ENCODE peak calls at places on chromosomes 12 and 14, in ten cellular contexts. I, T, Q, P, C, N, Z, H, D and J are unnamed samples.

GRCh38 chr14:55579724-55580400 is at the start of gene KTN1:
- DNase-seq in I (peak), T (peak), Q (peak), P (peak), C (peak), N (peak), Z (peak), H (peak), D (peak), J (peak)

GRCh38 chr14:34081576-34082136 is 130.8 kb upstream of the EGLN3 start:
- DNase-seq in I (no peak), T (no peak), Q (peak), P (no peak), C (no peak), N (peak), Z (peak), H (no peak), D (no peak), J (no peak)

GRCh38 chr14:29144598-29144997 is 378.0 kb downstream of the FOXG1 start:
- DNase-seq in I (no peak), T (no peak), Q (no peak), P (no peak), C (no peak), N (no peak), Z (peak), H (no peak), D (no peak), J (no peak)

GRCh38 chr12:110860833-110861291 is 14.1 kb downstream of the CCDC63 start:
- DNase-seq in I (no peak), T (no peak), Q (no peak), P (no peak), C (peak), N (no peak), Z (no peak), H (no peak), D (no peak), J (no peak)

GRCh38 chr14:96077983-96078686 is 39.0 kb downstream of the C14orf132 start:
- DNase-seq in I (no peak), T (no peak), Q (no peak), P (no peak), C (no peak), N (no peak), Z (no peak), H (no peak), D (no peak), J (no peak)

GRCh38 chr14:61460853-61461611 is 139.7 kb downstream of the PRKCH start:
- DNase-seq in I (no peak), T (no peak), Q (no peak), P (no peak), C (no peak), N (no peak), Z (peak), H (peak), D (no peak), J (no peak)

GRCh38 chr14:72716471-72716870 is 177.4 kb downstream of the DPF3 start:
- DNase-seq in I (no peak), T (no peak), Q (no peak), P (no peak), C (no peak), N (no peak), Z (peak), H (no peak), D (no peak), J (no peak)

GRCh38 chr14:49875640-49876198 is 17.2 kb upstream of the ARF6 start:
- DNase-seq in I (no peak), T (no peak), Q (no peak), P (no peak), C (no peak), N (no peak), Z (no peak), H (no peak), D (no peak), J (no peak)

GRCh38 chr12:15116073-15116472 is 105.1 kb downstream of the RERG start:
- DNase-seq in I (no peak), T (no peak), Q (no peak), P (no peak), C (no peak), N (no peak), Z (no peak), H (no peak), D (no peak), J (peak)

GRCh38 chr12:67646775-67647174 is 1.8 kb upstream of the DYRK2 start:
- DNase-seq in I (no peak), T (no peak), Q (no peak), P (no peak), C (no peak), N (no peak), Z (no peak), H (no peak), D (no peak), J (no peak)

GRCh38 chr14:90521930-90522483 is 125.2 kb downstream of the CALM1 start:
- DNase-seq in I (no peak), T (peak), Q (no peak), P (no peak), C (no peak), N (no peak), Z (no peak), H (no peak), D (no peak), J (no peak)

GRCh38 chr12:104707179-104707578 is 250.4 kb downstream of the CHST11 start:
- DNase-seq in I (no peak), T (no peak), Q (no peak), P (no peak), C (no peak), N (no peak), Z (peak), H (no peak), D (no peak), J (no peak)

GRCh38 chr12:74337951-74338350 is 199.7 kb upstream of the ATXN7L3B start:
- DNase-seq in I (no peak), T (no peak), Q (peak), P (no peak), C (no peak), N (no peak), Z (peak), H (no peak), D (no peak), J (no peak)

GRCh38 chr12:61348871-61349270 is 911.3 kb upstream of the USP15 start:
- DNase-seq in I (no peak), T (no peak), Q (no peak), P (no peak), C (no peak), N (no peak), Z (no peak), H (no peak), D (no peak), J (no peak)

GRCh38 chr14:39469094-39469710 is 37.0 kb upstream of the FBXO33 start:
- DNase-seq in I (peak), T (peak), Q (peak), P (no peak), C (peak), N (no peak), Z (no peak), H (peak), D (no peak), J (no peak)

GRCh38 chr12:80264386-80264785 is 165.0 kb downstream of the OTOGL start:
- DNase-seq in I (no peak), T (no peak), Q (no peak), P (no peak), C (no peak), N (no peak), Z (no peak), H (no peak), D (no peak), J (no peak)

GRCh38 chr12:3135522-3136461 is 58.6 kb downstream of the TSPAN9 start:
- DNase-seq in I (peak), T (no peak), Q (peak), P (no peak), C (peak), N (no peak), Z (peak), H (peak), D (peak), J (no peak)

GRCh38 chr14:22973217-22974032 is 8.9 kb downstream of the AJUBA start:
- DNase-seq in I (no peak), T (no peak), Q (peak), P (no peak), C (peak), N (peak), Z (peak), H (peak), D (peak), J (no peak)

GRCh38 chr12:48034835-48035805 is 30.8 kb upstream of the COL2A1 start:
- DNase-seq in I (no peak), T (no peak), Q (no peak), P (no peak), C (no peak), N (no peak), Z (no peak), H (no peak), D (no peak), J (no peak)

GRCh38 chr12:182381-182883 is 31.5 kb downstream of the SLC6A12 start:
- DNase-seq in I (no peak), T (peak), Q (peak), P (no peak), C (no peak), N (no peak), Z (peak), H (no peak), D (no peak), J (no peak)

GRCh38 chr12:123714302-123714627 is 2.1 kb downstream of the ATP6V0A2 start:
- DNase-seq in I (no peak), T (no peak), Q (no peak), P (no peak), C (no peak), N (no peak), Z (no peak), H (no peak), D (no peak), J (no peak)

GRCh38 chr12:30979371-30980259 is 53.1 kb downstream of the TSPAN11 start:
- DNase-seq in I (no peak), T (no peak), Q (no peak), P (no peak), C (no peak), N (no peak), Z (no peak), H (no peak), D (no peak), J (no peak)

GRCh38 chr14:100340454-100340813 is 17.3 kb downstream of the SLC25A47 start:
- DNase-seq in I (no peak), T (peak), Q (no peak), P (no peak), C (no peak), N (no peak), Z (no peak), H (no peak), D (no peak), J (no peak)
- H3K27ac ChIP-seq in I (peak), T (peak), Q (peak), P (peak), C (no peak), N (peak), Z (peak), H (no peak), D (peak), J (peak)

DNA sequence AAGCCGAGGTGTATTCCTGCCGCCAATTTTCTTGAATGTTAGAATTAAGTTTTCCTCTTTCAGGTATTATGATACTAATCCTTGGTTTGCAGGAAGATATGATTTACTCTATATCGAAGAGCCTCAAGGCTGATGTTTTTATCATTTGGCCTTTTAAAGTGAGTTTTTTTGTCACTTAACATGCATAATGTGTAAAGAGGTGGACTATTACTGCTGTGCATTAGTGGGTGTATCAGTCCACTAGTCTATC is 11.1 kb upstream of the TMPO start:
- DNase-seq in I (no peak), T (no peak), Q (no peak), P (no peak), C (no peak), N (no peak), Z (no peak), H (no peak), D (no peak), J (no peak)
- H3K27ac ChIP-seq in I (peak), T (peak), Q (peak), P (peak), C (peak), N (peak), Z (no peak), H (peak), D (peak), J (peak)

GRCh38 chr12:42921741-42922511 is 332.4 kb upstream of the PRICKLE1 start:
- DNase-seq in I (no peak), T (no peak), Q (peak), P (no peak), C (no peak), N (no peak), Z (peak), H (no peak), D (no peak), J (no peak)
- H3K27ac ChIP-seq in I (no peak), T (no peak), Q (no peak), P (no peak), C (no peak), N (no peak), Z (no peak), H (no peak), D (no peak), J (no peak)

GRCh38 chr12:12032771-12033588 is 37.8 kb upstream of the BCL2L14 start:
- DNase-seq in I (peak), T (peak), Q (peak), P (peak), C (peak), N (peak), Z (peak), H (peak), D (peak), J (peak)
- H3K27ac ChIP-seq in I (peak), T (peak), Q (peak), P (no peak), C (peak), N (peak), Z (peak), H (no peak), D (peak), J (peak)

GRCh38 chr12:116137318-116137717 is 140.2 kb downstream of the MED13L start:
- DNase-seq in I (no peak), T (no peak), Q (no peak), P (no peak), C (no peak), N (no peak), Z (no peak), H (no peak), D (no peak), J (no peak)

GRCh38 chr12:116140559-116140958 is 136.9 kb downstream of the MED13L start:
- DNase-seq in I (no peak), T (no peak), Q (no peak), P (no peak), C (no peak), N (no peak), Z (no peak), H (no peak), D (no peak), J (no peak)

GRCh38 chr12:116136340-116136739 is 141.2 kb downstream of the MED13L start:
- DNase-seq in I (no peak), T (no peak), Q (no peak), P (no peak), C (no peak), N (no peak), Z (peak), H (no peak), D (no peak), J (no peak)

GRCh38 chr12:116138781-116139180 is 138.7 kb downstream of the MED13L start:
- DNase-seq in I (no peak), T (no peak), Q (no peak), P (no peak), C (no peak), N (no peak), Z (no peak), H (no peak), D (no peak), J (no peak)

DNA sequence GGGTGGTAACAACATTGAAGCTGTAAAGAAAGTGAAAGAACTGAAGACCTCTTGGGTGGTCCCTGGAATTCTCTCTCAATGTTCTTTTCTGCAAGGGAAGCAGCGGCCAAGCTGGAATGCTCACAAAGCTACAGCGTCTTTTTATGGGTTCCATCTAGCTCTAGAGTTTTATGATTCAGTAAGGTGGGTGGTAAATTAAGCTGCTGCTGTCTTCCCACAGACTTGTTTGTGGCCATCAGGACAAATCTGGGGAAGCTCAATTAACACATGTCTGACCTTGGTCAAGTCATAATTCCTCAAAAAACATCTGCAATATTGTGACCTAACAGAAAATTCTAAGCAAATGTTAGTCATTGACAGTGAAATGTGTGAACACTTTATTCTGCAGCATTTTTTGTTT is 139.1 kb downstream of the MED13L start:
- DNase-seq in I (no peak), T (no peak), Q (no peak), P (no peak), C (no peak), N (no peak), Z (no peak), H (no peak), D (no peak), J (no peak)
- H3K27ac ChIP-seq in I (no peak), T (no peak), Q (no peak), P (no peak), C (no peak), N (no peak), Z (no peak), H (no peak), D (no peak), J (no peak)

GRCh38 chr14:53032838-53033390 is 82.1 kb upstream of the FERMT2 start:
- DNase-seq in I (no peak), T (no peak), Q (no peak), P (no peak), C (no peak), N (no peak), Z (peak), H (no peak), D (no peak), J (no peak)
- H3K27ac ChIP-seq in I (no peak), T (no peak), Q (no peak), P (no peak), C (no peak), N (no peak), Z (peak), H (no peak), D (no peak), J (peak)

GRCh38 chr12:29509503-29509902 is 12.0 kb upstream of the OVCH1 start:
- DNase-seq in I (no peak), T (no peak), Q (no peak), P (no peak), C (no peak), N (no peak), Z (no peak), H (no peak), D (no peak), J (no peak)

GRCh38 chr12:29510591-29511174 is 13.2 kb upstream of the OVCH1 start:
- DNase-seq in I (no peak), T (no peak), Q (no peak), P (no peak), C (no peak), N (no peak), Z (no peak), H (no peak), D (no peak), J (no peak)

GRCh38 chr12:29503283-29503682 is 5.8 kb upstream of the OVCH1 start:
- DNase-seq in I (no peak), T (no peak), Q (no peak), P (no peak), C (no peak), N (no peak), Z (no peak), H (no peak), D (no peak), J (no peak)

GRCh38 chr12:29505078-29505477 is 7.6 kb upstream of the OVCH1 start:
- DNase-seq in I (no peak), T (no peak), Q (no peak), P (no peak), C (no peak), N (no peak), Z (no peak), H (no peak), D (no peak), J (no peak)

DNA sequence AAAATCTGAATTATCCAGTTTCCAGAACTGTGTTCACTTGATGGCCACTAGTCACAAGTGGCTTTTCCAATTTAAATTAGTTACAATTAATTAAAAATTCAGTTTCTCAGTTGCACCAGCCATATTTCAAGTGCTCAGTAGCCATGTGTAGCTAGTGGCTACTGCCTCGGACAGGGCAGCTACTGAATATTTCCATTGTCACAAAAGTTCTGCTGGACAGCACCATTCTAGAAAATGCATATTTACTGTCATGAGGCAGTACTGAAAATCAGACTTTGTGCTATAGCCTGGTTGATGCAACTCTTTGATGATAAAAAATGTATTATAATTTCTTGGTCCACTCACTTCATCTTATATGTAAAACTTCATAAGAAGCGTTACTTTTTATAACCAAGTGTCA is 11.5 kb upstream of the OVCH1 start:
- DNase-seq in I (no peak), T (no peak), Q (no peak), P (no peak), C (no peak), N (no peak), Z (no peak), H (no peak), D (no peak), J (no peak)
- H3K27ac ChIP-seq in I (no peak), T (no peak), Q (no peak), P (no peak), C (no peak), N (no peak), Z (no peak), H (no peak), D (no peak), J (no peak)

DNA sequence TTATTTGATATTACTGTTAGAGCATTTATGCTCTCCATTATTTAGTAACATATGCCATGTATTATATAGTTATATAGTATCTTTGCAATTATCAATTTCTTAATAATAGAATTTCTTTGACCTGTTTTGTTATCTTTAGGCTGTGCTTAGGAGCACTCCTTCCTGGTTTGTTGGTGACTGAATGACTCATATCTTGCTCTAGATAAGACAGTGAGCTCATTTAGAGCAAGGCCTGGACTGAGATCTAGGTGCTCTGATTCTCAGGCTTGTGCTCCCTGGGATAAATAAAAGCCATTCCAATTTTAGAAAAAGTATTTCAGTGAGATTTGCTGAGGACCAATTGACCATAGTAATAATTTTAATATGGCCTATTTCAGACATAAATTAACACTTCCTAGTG is 951.2 kb downstream of the FLRT2 start:
- DNase-seq in I (no peak), T (no peak), Q (no peak), P (no peak), C (no peak), N (no peak), Z (peak), H (no peak), D (no peak), J (no peak)
- H3K27ac ChIP-seq in I (no peak), T (no peak), Q (no peak), P (no peak), C (no peak), N (no peak), Z (no peak), H (no peak), D (no peak), J (no peak)

GRCh38 chr12:98754095-98754494 is 109.0 kb downstream of the APAF1 start:
- DNase-seq in I (no peak), T (no peak), Q (peak), P (no peak), C (no peak), N (no peak), Z (peak), H (no peak), D (no peak), J (peak)
- H3K27ac ChIP-seq in I (no peak), T (no peak), Q (peak), P (no peak), C (no peak), N (no peak), Z (no peak), H (no peak), D (no peak), J (peak)

GRCh38 chr12:96510306-96510764 is 21.0 kb downstream of the CFAP54 start:
- DNase-seq in I (no peak), T (no peak), Q (no peak), P (no peak), C (no peak), N (no peak), Z (peak), H (no peak), D (no peak), J (no peak)
- H3K27ac ChIP-seq in I (no peak), T (peak), Q (no peak), P (peak), C (no peak), N (no peak), Z (no peak), H (no peak), D (no peak), J (no peak)